ENCODE peak calls at places on chromosomes 4 and X, in eight cellular contexts. Q is AML-193, X is GM23248, J is HuH-7, P is kidney tubule cell, E is HTR-8/SVneo, Y is IMR-90, R is NAMALWA. I is an unnamed sample.

GRCh38 chrX:42485621-42486020 is 292.3 kb downstream of the PPP1R2C start:
- DNase-seq in Q (no peak), X (peak; percentile 2), J (no peak), P (peak; percentile 73), E (no peak), Y (no peak), R (no peak), I (no peak)

GRCh38 chrX:10017866-10018265 is 50.7 kb downstream of the CLDN34 start:
- DNase-seq in Q (no peak), X (peak; percentile 48), J (peak; percentile 57), P (peak; percentile 87), E (peak; percentile 64), Y (peak; percentile 65), R (no peak), I (no peak)

GRCh38 chrX:39479856-39480255 is 617.9 kb downstream of the BCOR start:
- DNase-seq in Q (no peak), X (no peak), J (no peak), P (no peak), E (no peak), Y (no peak), R (no peak), I (no peak)

GRCh38 chr4:85725727-85726170 is 250.8 kb downstream of the ARHGAP24 start:
- DNase-seq in Q (peak; percentile 88), X (peak; percentile 52), J (no peak), P (peak; percentile 34), E (no peak), Y (no peak), R (peak; percentile 77), I (no peak)

GRCh38 chr4:113881256-113881655 is 98.2 kb downstream of the ARSJ start:
- DNase-seq in Q (no peak), X (peak; percentile 51), J (no peak), P (peak; percentile 64), E (no peak), Y (peak; percentile 62), R (no peak), I (no peak)

GRCh38 chr4:139851639-139852038 is 186.0 kb downstream of the MGST2 start:
- DNase-seq in Q (no peak), X (no peak), J (no peak), P (no peak), E (no peak), Y (no peak), R (no peak), I (no peak)

GRCh38 chrX:13649823-13650222 is 3.1 kb upstream of the TCEANC start:
- DNase-seq in Q (no peak), X (peak; percentile 63), J (no peak), P (no peak), E (no peak), Y (peak; percentile 73), R (no peak), I (no peak)

GRCh38 chr4:113689394-113689793 is 72.1 kb downstream of the CAMK2D start:
- DNase-seq in Q (no peak), X (no peak), J (no peak), P (no peak), E (no peak), Y (no peak), R (no peak), I (no peak)

GRCh38 chr4:80385397-80386280 is 50.1 kb downstream of the CFAP299 start:
- DNase-seq in Q (no peak), X (no peak), J (no peak), P (no peak), E (no peak), Y (no peak), R (no peak), I (no peak)

GRCh38 chr4:1579834-1580686 is 104.1 kb downstream of the FAM53A start:
- DNase-seq in Q (peak; percentile 48), X (peak; percentile 95), J (peak; percentile 85), P (peak; percentile 80), E (peak; percentile 73), Y (no peak), R (peak; percentile 93), I (peak; percentile 91)

GRCh38 chr4:172998527-172999469 is 169.8 kb upstream of the GALNT7 start:
- DNase-seq in Q (peak; percentile 72), X (peak; percentile 76), J (no peak), P (peak; percentile 84), E (peak; percentile 22), Y (peak; percentile 79), R (no peak), I (no peak)

GRCh38 chr4:77899607-77900006 is 37.0 kb downstream of the MRPL1 start:
- DNase-seq in Q (no peak), X (no peak), J (no peak), P (no peak), E (no peak), Y (no peak), R (no peak), I (no peak)

GRCh38 chr4:66926687-66927086 is 618.6 kb downstream of the CENPC start:
- DNase-seq in Q (no peak), X (no peak), J (no peak), P (no peak), E (no peak), Y (no peak), R (no peak), I (no peak)

GRCh38 chrX:10286195-10286594 is 129.4 kb downstream of the CLCN4 start:
- DNase-seq in Q (no peak), X (no peak), J (no peak), P (no peak), E (no peak), Y (no peak), R (no peak), I (no peak)

GRCh38 chr4:12411072-12411471 is 982.4 kb upstream of the HS3ST1 start:
- DNase-seq in Q (no peak), X (no peak), J (no peak), P (peak; percentile 18), E (no peak), Y (no peak), R (no peak), I (no peak)

GRCh38 chr4:28709821-28710330 is 1849.2 kb downstream of the STIM2 start:
- DNase-seq in Q (no peak), X (no peak), J (no peak), P (no peak), E (peak; percentile 10), Y (peak; percentile 20), R (no peak), I (no peak)

GRCh38 chr4:113921089-113921842 is 58.2 kb downstream of the ARSJ start:
- DNase-seq in Q (no peak), X (peak; percentile 41), J (no peak), P (peak; percentile 51), E (no peak), Y (peak; percentile 67), R (no peak), I (no peak)

I was measured in RWPE2.